ENCODE peak calls at places on chromosomes 12 and 14, in eight cellular contexts. J is hepatocyte, K is SK-N-SH, Z is PC-3, M is HCT116, E is neural progenitor cell, D is GM23248, P is GM23338. C is an unnamed sample.
A peak's percentile ranks its signal among the peaks of the same experiment; 100 is the strongest.

GRCh38 chr14:101719045-101719645 is 42.4 kb upstream of the PPP2R5C start:
- DNase-seq in D (no peak), M (no peak), Z (no peak), K (no peak), J (no peak), E (no peak), P (no peak), C (no peak)

GRCh38 chr12:120630139-120630895 is 10.1 kb upstream of the CABP1 start:
- DNase-seq in K (peak; percentile 61), E (no peak), M (no peak), Z (no peak), J (no peak), P (no peak), D (peak; percentile 17), C (no peak)

GRCh38 chr12:5014269-5014668 is 29.4 kb upstream of the KCNA5 start:
- DNase-seq in E (no peak), M (no peak), D (peak; percentile 45), P (no peak), K (no peak), J (no peak), Z (no peak), C (no peak)

GRCh38 chr12:119354187-119354586 is 19.7 kb downstream of the CCDC60 start:
- DNase-seq in P (no peak), J (no peak), M (no peak), K (peak; percentile 47), E (no peak), D (no peak), Z (no peak), C (no peak)

GRCh38 chr12:89087876-89088275 is 264.4 kb downstream of the DUSP6 start:
- DNase-seq in D (no peak), E (peak; percentile 70), K (no peak), J (no peak), Z (no peak), P (peak; percentile 75), M (no peak), C (no peak)

GRCh38 chr12:56128669-56129209 is 672 bp downstream of the ESYT1 start:
- DNase-seq in J (peak; percentile 59), Z (no peak), E (no peak), K (peak; percentile 53), P (no peak), M (no peak), D (peak; percentile 66), C (no peak)

GRCh38 chr12:93185369-93185741 is 192.4 kb upstream of the NUDT4 start:
- DNase-seq in D (no peak), P (no peak), M (no peak), J (no peak), E (no peak), Z (no peak), K (no peak), C (no peak)

GRCh38 chr14:67358914-67359313 is 690 bp downstream of the ATP6V1D start:
- DNase-seq in P (peak; percentile 54), E (peak; percentile 47), J (peak; percentile 31), K (no peak), M (no peak), Z (peak; percentile 11), D (peak; percentile 16), C (no peak)

GRCh38 chr12:12088761-12089160 is 18.0 kb downstream of the BCL2L14 start:
- DNase-seq in P (no peak), M (no peak), K (no peak), J (no peak), D (peak; percentile 11), Z (no peak), E (no peak), C (no peak)

GRCh38 chr12:7190268-7191055 is 976 bp downstream of the PEX5 start:
- DNase-seq in J (peak; percentile 39), P (peak; percentile 65), Z (no peak), M (no peak), D (peak; percentile 74), K (no peak), E (peak; percentile 63), C (peak; percentile 65)

GRCh38 chr14:50312734-50313054 is 570 bp downstream of the DMAC2L start:
- DNase-seq in K (no peak), M (no peak), P (no peak), D (no peak), J (no peak), E (no peak), Z (no peak), C (peak; percentile 66)

GRCh38 chr12:75995691-75996090 is 35.9 kb downstream of the PHLDA1 start:
- DNase-seq in P (no peak), K (no peak), D (no peak), M (no peak), E (no peak), J (no peak), Z (peak; percentile 73), C (no peak)

GRCh38 chr12:75990189-75990912 is 41.2 kb downstream of the PHLDA1 start:
- DNase-seq in M (no peak), K (no peak), E (no peak), Z (no peak), P (no peak), J (peak; percentile 30), D (no peak), C (no peak)

GRCh38 chr12:75994069-75994740 is 37.4 kb downstream of the PHLDA1 start:
- DNase-seq in M (no peak), Z (no peak), D (no peak), K (no peak), P (no peak), E (no peak), J (no peak), C (no peak)

GRCh38 chr12:75996907-75997447 is 34.6 kb downstream of the PHLDA1 start:
- DNase-seq in J (no peak), D (peak; percentile 26), K (no peak), P (no peak), E (no peak), M (no peak), Z (peak; percentile 47), C (no peak)

GRCh38 chr12:75991753-75992152 is 39.8 kb downstream of the PHLDA1 start:
- DNase-seq in J (no peak), E (no peak), K (no peak), M (no peak), Z (no peak), P (no peak), D (no peak), C (no peak)
- TF ChIP-seq EZH2phosphoT487 in J (no peak), E (no peak), K (no peak), M (no peak), Z (no peak), P (no peak), D (no peak), C (no peak)

GRCh38 chr12:34350092-34351041 is 328.1 kb downstream of the ALG10 start:
- DNase-seq in K (no peak), Z (no peak), D (no peak), P (no peak), E (no peak), J (no peak), M (no peak), C (no peak)
- H3K4me3 ChIP-seq in K (peak overlapping the region; percentile 37), Z (peak overlapping the region; percentile 60), D (no peak overlapping the region), P (no peak overlapping the region), E (no peak overlapping the region), J (no peak overlapping the region), M (no peak overlapping the region), C (no peak overlapping the region)

GRCh38 chr14:76946753-76947077 is 81.8 kb downstream of the IRF2BPL start:
- DNase-seq in J (no peak), Z (no peak), M (no peak), E (no peak), K (no peak), D (no peak), P (no peak), C (no peak)

GRCh38 chr14:76948976-76949375 is 79.5 kb downstream of the IRF2BPL start:
- DNase-seq in E (no peak), M (no peak), D (no peak), P (no peak), Z (no peak), K (no peak), J (no peak), C (no peak)

GRCh38 chr14:76947838-76948184 is 80.7 kb downstream of the IRF2BPL start:
- DNase-seq in Z (no peak), M (no peak), P (no peak), D (no peak), E (no peak), J (no peak), K (no peak), C (no peak)

GRCh38 chr14:76948213-76948947 is 80.1 kb downstream of the IRF2BPL start:
- DNase-seq in E (no peak), K (no peak), D (no peak), P (no peak), M (no peak), Z (no peak), J (no peak), C (no peak)

GRCh38 chr14:76947078-76947837 is 81.2 kb downstream of the IRF2BPL start:
- DNase-seq in E (peak; percentile 96), M (peak; percentile 87), J (peak; percentile 92), D (peak; percentile 96), K (peak; percentile 90), P (peak; percentile 98), Z (peak; percentile 92), C (peak; percentile 80)
- H2AFZ ChIP-seq in E (peak overlapping the region; percentile 12), M (peak overlapping the region; percentile 4), J (peak overlapping the region; percentile 54), D (peak overlapping the region; percentile 48), K (peak overlapping the region; percentile 83), P (peak overlapping the region; percentile 85), Z (peak overlapping the region; percentile 79), C (no peak overlapping the region)

GRCh38 chr12:130611026-130611905 is 104.8 kb downstream of the RIMBP2 start:
- DNase-seq in M (no peak), J (no peak), Z (no peak), D (no peak), K (no peak), E (no peak), P (no peak), C (no peak)

GRCh38 chr12:130613131-130613530 is 103.0 kb downstream of the RIMBP2 start:
- DNase-seq in K (no peak), P (no peak), Z (no peak), E (no peak), M (no peak), D (no peak), J (no peak), C (no peak)

GRCh38 chr12:130606245-130606644 is 109.9 kb downstream of the RIMBP2 start:
- DNase-seq in Z (no peak), M (no peak), D (no peak), P (no peak), J (no peak), E (no peak), K (no peak), C (no peak)

GRCh38 chr12:130608132-130608531 is 108.0 kb downstream of the RIMBP2 start:
- DNase-seq in P (no peak), Z (no peak), K (no peak), J (no peak), M (no peak), D (no peak), E (peak; percentile 17), C (no peak)

GRCh38 chr12:130609966-130610365 is 106.1 kb downstream of the RIMBP2 start:
- DNase-seq in K (no peak), D (no peak), M (no peak), Z (no peak), J (no peak), E (no peak), P (no peak), C (no peak)
- TF ChIP-seq EZH2phosphoT487 in K (no peak), D (no peak), M (no peak), Z (no peak), J (no peak), E (no peak), P (no peak), C (no peak)

C was measured in OCI-LY7.